ENCODE peak calls at places on chromosomes 7 and 10, in eight cellular contexts. Z is AG08395; E is HFF-Myc; N is COR-L47; W is G401; G is D341Med; C is activated T-helper 9 cell treated with anti-CD3 and anti-CD28 coated beads, Interleukin-2, amount 50 U/mL, for 16 hours; P is DMS153. Q is an unnamed sample.

GRCh38 chr7:14888904-14889482 is 13.6 kb downstream of the DGKB start:
- DNase-seq in Z (no peak), E (no peak), N (no peak), W (no peak), G (no peak), C (no peak), P (no peak), Q (no peak)

GRCh38 chr10:34746094-34746493 is 69.0 kb downstream of the PARD3 start:
- DNase-seq in Z (no peak), E (no peak), N (no peak), W (no peak), G (no peak), C (no peak), P (no peak), Q (no peak)

GRCh38 chr10:133455611-133456031 is 1.9 kb downstream of the SCART1 start:
- DNase-seq in Z (no peak), E (no peak), N (no peak), W (no peak), G (no peak), C (no peak), P (no peak), Q (no peak)

GRCh38 chr7:37433166-37433565 is 15.5 kb downstream of the ELMO1 start:
- DNase-seq in Z (no peak), E (no peak), N (no peak), W (no peak), G (no peak), C (no peak), P (no peak), Q (peak)

GRCh38 chr10:118564652-118565051 is 30.8 kb downstream of the PRLHR start:
- DNase-seq in Z (peak), E (no peak), N (no peak), W (no peak), G (peak), C (no peak), P (peak), Q (peak)

GRCh38 chr7:37218956-37219355 is 229.7 kb downstream of the ELMO1 start:
- DNase-seq in Z (no peak), E (no peak), N (no peak), W (no peak), G (no peak), C (no peak), P (no peak), Q (no peak)

GRCh38 chr7:139984642-139985539 is 77.9 kb downstream of the PARP12 start:
- DNase-seq in Z (no peak), E (no peak), N (no peak), W (no peak), G (no peak), C (no peak), P (no peak), Q (no peak)

GRCh38 chr10:125006921-125007391 is 65.0 kb downstream of the ZRANB1 start:
- DNase-seq in Z (peak), E (peak), N (no peak), W (no peak), G (no peak), C (no peak), P (no peak), Q (no peak)

GRCh38 chr10:42990016-42990720 is 86.7 kb upstream of the RET start:
- DNase-seq in Z (no peak), E (no peak), N (no peak), W (no peak), G (peak), C (no peak), P (no peak), Q (no peak)

GRCh38 chr7:107563761-107564552 is at the start of the genes COG5 and DUS4L:
- DNase-seq in Z (peak), E (no peak), N (peak), W (peak), G (peak), C (peak), P (peak), Q (peak)

GRCh38 chr7:118218413-118219156 is 5.9 kb upstream of the ANKRD7 start:
- DNase-seq in Z (no peak), E (no peak), N (no peak), W (no peak), G (no peak), C (no peak), P (no peak), Q (no peak)

GRCh38 chr10:60521974-60522405 is 132.3 kb upstream of the ANK3 start:
- DNase-seq in Z (peak), E (peak), N (peak), W (peak), G (no peak), C (no peak), P (peak), Q (no peak)